ENCODE peak calls at places on chromosomes 6 and 20, in five cellular contexts. One of them, this sample, is unnamed.

GRCh38 chr6:168526841-168527281 is 85.9 kb downstream of the SMOC2 start:
- DNase-seq in lower lobe of right lung: no peak
- DNase-seq in colonic mucosa: no peak
- DNase-seq in fibroblast of lung: no peak
- DNase-seq in heart left ventricle: peak; percentile 58
- DNase-seq in this sample: peak; percentile 61

GRCh38 chr6:5665173-5665572 is 341.6 kb downstream of the NRN1 start:
- DNase-seq in lower lobe of right lung: no peak
- DNase-seq in colonic mucosa: no peak
- DNase-seq in fibroblast of lung: no peak
- DNase-seq in heart left ventricle: no peak
- DNase-seq in this sample: no peak

GRCh38 chr6:95593025-95593424 is 15.7 kb downstream of the MANEA start:
- DNase-seq in lower lobe of right lung: no peak
- DNase-seq in colonic mucosa: peak; percentile 22
- DNase-seq in fibroblast of lung: no peak
- DNase-seq in heart left ventricle: no peak
- DNase-seq in this sample: peak; percentile 28

GRCh38 chr6:86147859-86148258 is 505.2 kb upstream of the SYNCRIP start:
- DNase-seq in lower lobe of right lung: no peak
- DNase-seq in colonic mucosa: no peak
- DNase-seq in fibroblast of lung: no peak
- DNase-seq in heart left ventricle: no peak
- DNase-seq in this sample: no peak

GRCh38 chr20:45362804-45363610 is at the start of gene SYS1:
- DNase-seq in lower lobe of right lung: peak; percentile 99
- DNase-seq in colonic mucosa: peak; percentile 99
- DNase-seq in fibroblast of lung: peak; percentile 99
- DNase-seq in heart left ventricle: peak; percentile 98
- DNase-seq in this sample: peak; percentile 99

GRCh38 chr6:78436335-78436734 is 431.0 kb upstream of the IRAK1BP1 start:
- DNase-seq in lower lobe of right lung: no peak
- DNase-seq in colonic mucosa: no peak
- DNase-seq in fibroblast of lung: peak; percentile 34
- DNase-seq in heart left ventricle: no peak
- DNase-seq in this sample: no peak

GRCh38 chr6:169079650-169080049 is 174.0 kb downstream of the THBS2 start:
- DNase-seq in lower lobe of right lung: no peak
- DNase-seq in colonic mucosa: no peak
- DNase-seq in fibroblast of lung: no peak
- DNase-seq in heart left ventricle: no peak
- DNase-seq in this sample: no peak

GRCh38 chr6:136470044-136470443 is 80.2 kb downstream of the MAP7 start:
- DNase-seq in lower lobe of right lung: no peak
- DNase-seq in colonic mucosa: no peak
- DNase-seq in fibroblast of lung: no peak
- DNase-seq in heart left ventricle: no peak
- DNase-seq in this sample: no peak

GRCh38 chr6:33787954-33788693 is 806 bp downstream of the LEMD2 start:
- DNase-seq in lower lobe of right lung: peak; percentile 85
- DNase-seq in colonic mucosa: peak; percentile 68
- DNase-seq in fibroblast of lung: peak; percentile 83
- DNase-seq in heart left ventricle: peak; percentile 86
- DNase-seq in this sample: peak; percentile 75

GRCh38 chr6:82484737-82485650 is 121.4 kb downstream of the TPBG start:
- DNase-seq in lower lobe of right lung: no peak
- DNase-seq in colonic mucosa: no peak
- DNase-seq in fibroblast of lung: no peak
- DNase-seq in heart left ventricle: no peak
- DNase-seq in this sample: no peak

GRCh38 chr6:83633149-83633548 is 75.8 kb downstream of the SNAP91 start:
- DNase-seq in lower lobe of right lung: no peak
- DNase-seq in colonic mucosa: no peak
- DNase-seq in fibroblast of lung: no peak
- DNase-seq in heart left ventricle: no peak
- DNase-seq in this sample: no peak

GRCh38 chr6:16415677-16416076 is 177.3 kb downstream of the GMPR start:
- DNase-seq in lower lobe of right lung: no peak
- DNase-seq in colonic mucosa: no peak
- DNase-seq in fibroblast of lung: no peak
- DNase-seq in heart left ventricle: no peak
- DNase-seq in this sample: no peak

GRCh38 chr20:41169791-41170351 is 32.5 kb downstream of the PLCG1 start:
- DNase-seq in lower lobe of right lung: no peak
- DNase-seq in colonic mucosa: peak; percentile 16
- DNase-seq in fibroblast of lung: peak; percentile 48
- DNase-seq in heart left ventricle: no peak
- DNase-seq in this sample: peak; percentile 40

GRCh38 chr6:123519191-123519510 is 117.6 kb downstream of the TRDN start:
- DNase-seq in lower lobe of right lung: no peak
- DNase-seq in colonic mucosa: no peak
- DNase-seq in fibroblast of lung: no peak
- DNase-seq in heart left ventricle: peak; percentile 91
- DNase-seq in this sample: no peak

GRCh38 chr6:118932421-118932820 is 2.5 kb downstream of the MCM9 start:
- DNase-seq in lower lobe of right lung: no peak
- DNase-seq in colonic mucosa: no peak
- DNase-seq in fibroblast of lung: no peak
- DNase-seq in heart left ventricle: no peak
- DNase-seq in this sample: no peak

GRCh38 chr6:152973916-152974315 is 8.9 kb downstream of the FBXO5 start:
- DNase-seq in lower lobe of right lung: no peak
- DNase-seq in colonic mucosa: no peak
- DNase-seq in fibroblast of lung: no peak
- DNase-seq in heart left ventricle: no peak
- DNase-seq in this sample: no peak

GRCh38 chr6:37432916-37433656 is at the start of gene CMTR1:
- DNase-seq in lower lobe of right lung: peak; percentile 97
- DNase-seq in colonic mucosa: peak; percentile 95
- DNase-seq in fibroblast of lung: peak; percentile 90
- DNase-seq in heart left ventricle: peak; percentile 97
- DNase-seq in this sample: peak; percentile 94
- H3K4me3 ChIP-seq in lower lobe of right lung: peak within 1 kb of the TSS; percentile 79
- H3K4me3 ChIP-seq in colonic mucosa: peak within 1 kb of the TSS; percentile 86
- H3K4me3 ChIP-seq in fibroblast of lung: peak within 1 kb of the TSS; percentile 79
- H3K4me3 ChIP-seq in heart left ventricle: peak within 1 kb of the TSS; percentile 76
- H3K4me3 ChIP-seq in this sample: peak within 1 kb of the TSS; percentile 94

DNA sequence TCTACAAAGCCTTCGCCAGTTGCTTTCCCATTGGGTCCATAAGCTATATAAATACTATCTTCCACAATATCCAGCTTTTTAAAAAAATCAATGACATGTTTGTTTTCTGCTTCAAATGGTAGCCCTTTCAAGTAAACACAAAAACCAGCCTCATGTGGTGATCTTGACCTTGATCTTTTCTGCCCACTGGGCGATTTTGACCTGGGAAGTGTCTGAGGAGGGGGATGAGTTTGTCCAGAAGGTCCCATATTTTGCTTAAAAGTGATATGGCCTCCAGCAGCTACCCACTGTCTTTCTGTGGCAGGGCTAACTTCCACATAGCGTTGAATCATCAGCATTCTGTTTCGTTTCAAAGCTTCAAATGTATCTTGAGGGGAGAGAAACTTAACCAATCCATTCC is 10.8 kb downstream of the CPNE1 start:
- DNase-seq in lower lobe of right lung: no peak
- DNase-seq in colonic mucosa: no peak
- DNase-seq in fibroblast of lung: no peak
- DNase-seq in heart left ventricle: no peak
- DNase-seq in this sample: no peak
- H3K36me3 ChIP-seq in lower lobe of right lung: peaks cover 32% of the 10 kb centered on the region
- H3K36me3 ChIP-seq in colonic mucosa: peaks cover 14% of the 10 kb centered on the region
- H3K36me3 ChIP-seq in fibroblast of lung: peaks cover 7% of the 10 kb centered on the region
- H3K36me3 ChIP-seq in heart left ventricle: peaks cover 4% of the 10 kb centered on the region
- H3K36me3 ChIP-seq in this sample: peaks cover 83% of the 10 kb centered on the region

DNA sequence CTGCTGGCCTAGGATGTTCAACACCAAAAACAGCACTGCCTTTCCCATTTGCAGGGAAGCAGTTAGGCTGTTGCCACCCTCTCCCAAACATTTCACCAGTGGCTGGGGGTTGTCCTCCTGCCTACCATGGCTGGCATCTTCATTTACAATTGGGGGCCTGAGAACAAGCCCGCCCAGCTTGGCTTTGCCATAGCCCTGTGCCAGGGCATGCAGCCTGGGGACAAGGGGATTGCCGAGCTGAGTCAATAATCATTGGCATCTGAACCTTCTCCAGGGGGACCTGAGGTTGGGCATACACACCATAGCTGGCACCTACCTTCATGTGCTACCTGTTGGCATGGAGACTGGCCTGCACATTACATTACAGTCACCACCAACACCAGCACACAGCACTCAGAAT is 345.1 kb downstream of the KHDRBS2 start:
- DNase-seq in lower lobe of right lung: peak; percentile 20
- DNase-seq in colonic mucosa: no peak
- DNase-seq in fibroblast of lung: no peak
- DNase-seq in heart left ventricle: no peak
- DNase-seq in this sample: no peak
- H3K9me3 ChIP-seq in lower lobe of right lung: no peaks in the 10 kb centered on the region
- H3K9me3 ChIP-seq in colonic mucosa: no peaks in the 10 kb centered on the region
- H3K9me3 ChIP-seq in fibroblast of lung: no peaks in the 10 kb centered on the region
- H3K9me3 ChIP-seq in heart left ventricle: peaks cover 4% of the 10 kb centered on the region
- H3K9me3 ChIP-seq in this sample: no peaks in the 10 kb centered on the region

DNA sequence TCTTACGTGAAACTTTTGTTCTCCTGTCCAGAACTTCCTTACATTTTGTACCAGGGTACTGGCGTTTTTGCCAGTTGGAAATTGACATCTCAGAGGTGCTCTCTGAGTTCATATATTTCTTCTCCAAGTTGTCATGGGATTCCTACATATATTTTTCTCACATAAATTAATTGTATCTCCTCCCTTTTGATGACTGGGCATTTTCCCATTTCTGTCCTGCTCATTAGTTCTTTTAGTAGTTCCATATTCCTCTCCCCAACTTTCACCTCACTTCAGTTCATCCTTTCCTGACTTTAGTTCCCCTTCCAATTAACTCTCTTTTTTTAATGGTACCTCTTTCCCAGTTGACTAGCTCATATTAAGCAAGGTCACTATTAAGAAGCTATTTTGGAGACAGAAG is 10.8 kb downstream of the ZKSCAN8 start:
- DNase-seq in lower lobe of right lung: no peak
- DNase-seq in colonic mucosa: no peak
- DNase-seq in fibroblast of lung: no peak
- DNase-seq in heart left ventricle: no peak
- DNase-seq in this sample: no peak
- H3K4me3 ChIP-seq in lower lobe of right lung: no peak overlapping the region
- H3K4me3 ChIP-seq in colonic mucosa: no peak overlapping the region
- H3K4me3 ChIP-seq in fibroblast of lung: no peak overlapping the region
- H3K4me3 ChIP-seq in heart left ventricle: no peak overlapping the region
- H3K4me3 ChIP-seq in this sample: no peak overlapping the region

GRCh38 chr6:52511572-52512151 is 65.2 kb downstream of the TRAM2 start:
- DNase-seq in lower lobe of right lung: no peak
- DNase-seq in colonic mucosa: no peak
- DNase-seq in fibroblast of lung: no peak
- DNase-seq in heart left ventricle: no peak
- DNase-seq in this sample: peak; percentile 91

GRCh38 chr6:52514514-52514913 is 62.3 kb downstream of the TRAM2 start:
- DNase-seq in lower lobe of right lung: no peak
- DNase-seq in colonic mucosa: peak; percentile 33
- DNase-seq in fibroblast of lung: peak; percentile 90
- DNase-seq in heart left ventricle: peak; percentile 47
- DNase-seq in this sample: peak; percentile 97

GRCh38 chr6:52513896-52514295 is 63.0 kb downstream of the TRAM2 start:
- DNase-seq in lower lobe of right lung: no peak
- DNase-seq in colonic mucosa: no peak
- DNase-seq in fibroblast of lung: no peak
- DNase-seq in heart left ventricle: no peak
- DNase-seq in this sample: no peak

GRCh38 chr6:52512199-52512598 is 64.7 kb downstream of the TRAM2 start:
- DNase-seq in lower lobe of right lung: no peak
- DNase-seq in colonic mucosa: no peak
- DNase-seq in fibroblast of lung: peak; percentile 92
- DNase-seq in heart left ventricle: peak; percentile 59
- DNase-seq in this sample: peak; percentile 99

DNA sequence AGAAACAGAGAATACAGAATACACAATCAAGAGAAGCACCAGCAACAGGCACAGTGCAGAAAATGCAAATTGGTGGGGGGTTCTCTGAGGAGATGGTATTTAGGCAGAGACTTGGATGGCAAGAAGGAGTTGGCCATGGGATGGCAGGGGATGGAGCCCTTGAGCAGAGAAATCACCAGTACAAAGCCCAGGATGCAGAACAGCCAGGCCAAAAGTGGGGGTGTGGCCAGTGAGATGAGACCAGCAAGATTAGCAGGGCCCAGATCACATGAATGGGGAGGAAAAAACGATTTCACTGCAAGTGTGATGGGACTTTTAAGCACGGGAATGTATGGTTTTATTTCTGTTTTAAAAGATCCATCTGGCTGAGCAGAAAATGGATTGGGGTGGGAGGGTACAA is 63.4 kb downstream of the TRAM2 start:
- DNase-seq in lower lobe of right lung: no peak
- DNase-seq in colonic mucosa: no peak
- DNase-seq in fibroblast of lung: no peak
- DNase-seq in heart left ventricle: no peak
- DNase-seq in this sample: peak; percentile 69
- H3K36me3 ChIP-seq in lower lobe of right lung: peaks cover 45% of the 10 kb centered on the region
- H3K36me3 ChIP-seq in colonic mucosa: peaks cover 4% of the 10 kb centered on the region
- H3K36me3 ChIP-seq in fibroblast of lung: peaks cover 27% of the 10 kb centered on the region
- H3K36me3 ChIP-seq in heart left ventricle: peaks cover 5% of the 10 kb centered on the region
- H3K36me3 ChIP-seq in this sample: peaks cover 89% of the 10 kb centered on the region

GRCh38 chr20:7038029-7038428 is 270.5 kb downstream of the BMP2 start:
- DNase-seq in lower lobe of right lung: no peak
- DNase-seq in colonic mucosa: no peak
- DNase-seq in fibroblast of lung: no peak
- DNase-seq in heart left ventricle: no peak
- DNase-seq in this sample: no peak
- H3K9me3 ChIP-seq in lower lobe of right lung: no peaks in the 10 kb centered on the region
- H3K9me3 ChIP-seq in colonic mucosa: no peaks in the 10 kb centered on the region
- H3K9me3 ChIP-seq in fibroblast of lung: no peaks in the 10 kb centered on the region
- H3K9me3 ChIP-seq in heart left ventricle: no peaks in the 10 kb centered on the region
- H3K9me3 ChIP-seq in this sample: no peaks in the 10 kb centered on the region